ENCODE peak calls at places on chromosomes 5 and 9, in eight cellular contexts. One of them, this sample, is unnamed.

GRCh38 chr5:92890841-92891244 is 690.2 kb downstream of the NR2F1-AS1 start:
- DNase-seq in GM23338: no peak
- DNase-seq in spleen: no peak
- DNase-seq in cardiac muscle cell: no peak
- DNase-seq in heart right ventricle: no peak
- DNase-seq in kidney: no peak
- DNase-seq in thyroid gland: no peak
- DNase-seq in pancreas: no peak
- DNase-seq in this sample: no peak

GRCh38 chr9:78713746-78714405 is 417.0 kb downstream of the PSAT1 start:
- DNase-seq in heart right ventricle: no peak
- DNase-seq in thyroid gland: no peak
- DNase-seq in spleen: no peak
- DNase-seq in pancreas: no peak
- DNase-seq in GM23338: no peak
- DNase-seq in kidney: no peak
- DNase-seq in cardiac muscle cell: no peak
- DNase-seq in this sample: no peak

GRCh38 chr9:132546148-132547051 is 36.0 kb upstream of the BARHL1 start:
- DNase-seq in kidney: peak
- DNase-seq in spleen: no peak
- DNase-seq in GM23338: peak
- DNase-seq in heart right ventricle: peak
- DNase-seq in cardiac muscle cell: peak
- DNase-seq in thyroid gland: peak
- DNase-seq in pancreas: peak
- DNase-seq in this sample: no peak

GRCh38 chr5:169765176-169765575 is 128.1 kb downstream of the DOCK2 start:
- DNase-seq in spleen: no peak
- DNase-seq in GM23338: no peak
- DNase-seq in heart right ventricle: no peak
- DNase-seq in pancreas: no peak
- DNase-seq in thyroid gland: no peak
- DNase-seq in cardiac muscle cell: peak
- DNase-seq in kidney: no peak
- DNase-seq in this sample: no peak

GRCh38 chr5:92713361-92713875 is 867.6 kb downstream of the NR2F1-AS1 start:
- DNase-seq in heart right ventricle: no peak
- DNase-seq in cardiac muscle cell: peak
- DNase-seq in pancreas: no peak
- DNase-seq in kidney: no peak
- DNase-seq in spleen: no peak
- DNase-seq in GM23338: no peak
- DNase-seq in thyroid gland: no peak
- DNase-seq in this sample: no peak

GRCh38 chr5:76845890-76846289 is 3.9 kb upstream of the S100Z start:
- DNase-seq in GM23338: no peak
- DNase-seq in pancreas: no peak
- DNase-seq in thyroid gland: no peak
- DNase-seq in cardiac muscle cell: no peak
- DNase-seq in heart right ventricle: no peak
- DNase-seq in spleen: no peak
- DNase-seq in kidney: no peak
- DNase-seq in this sample: no peak

GRCh38 chr9:113511856-113512761 is 48.6 kb downstream of the RGS3 start:
- DNase-seq in kidney: no peak
- DNase-seq in pancreas: no peak
- DNase-seq in heart right ventricle: no peak
- DNase-seq in cardiac muscle cell: no peak
- DNase-seq in thyroid gland: no peak
- DNase-seq in spleen: peak
- DNase-seq in GM23338: no peak
- DNase-seq in this sample: no peak

GRCh38 chr5:16726538-16726946 is 109.7 kb upstream of the RETREG1 start:
- DNase-seq in spleen: no peak
- DNase-seq in kidney: no peak
- DNase-seq in thyroid gland: no peak
- DNase-seq in cardiac muscle cell: no peak
- DNase-seq in heart right ventricle: peak
- DNase-seq in GM23338: no peak
- DNase-seq in pancreas: no peak
- DNase-seq in this sample: no peak

DNA sequence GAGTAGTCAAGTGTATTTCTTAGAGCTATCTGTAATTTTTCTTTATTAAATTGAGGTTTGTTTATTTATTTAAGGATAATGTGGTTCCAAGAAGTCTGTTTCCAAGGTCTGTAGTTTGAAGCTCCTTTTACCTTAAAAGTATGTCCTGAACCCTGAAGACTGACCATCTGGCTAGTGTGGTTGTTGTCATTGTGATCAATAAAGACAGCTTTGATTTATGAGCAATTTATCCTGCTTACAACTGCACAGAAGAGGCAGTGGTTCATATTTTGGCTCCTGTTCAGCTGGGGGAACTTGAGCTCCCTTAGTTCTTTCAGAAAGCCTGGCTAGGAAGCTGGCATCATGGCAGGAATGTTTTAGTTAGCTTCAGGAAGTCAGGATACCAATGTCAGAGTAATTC is 118.8 kb downstream of the ZSWIM6 start:
- DNase-seq in heart right ventricle: peak
- DNase-seq in thyroid gland: peak
- DNase-seq in kidney: no peak
- DNase-seq in GM23338: no peak
- DNase-seq in pancreas: no peak
- DNase-seq in spleen: no peak
- DNase-seq in cardiac muscle cell: no peak
- DNase-seq in this sample: no peak
- H3K27ac ChIP-seq in heart right ventricle: peak
- H3K27ac ChIP-seq in thyroid gland: no peak
- H3K27ac ChIP-seq in kidney: no peak
- H3K27ac ChIP-seq in GM23338: no peak
- H3K27ac ChIP-seq in pancreas: no peak
- H3K27ac ChIP-seq in spleen: no peak
- H3K27ac ChIP-seq in cardiac muscle cell: no peak
- H3K27ac ChIP-seq in this sample: peak

GRCh38 chr9:134359493-134360179 is 33.4 kb downstream of the RXRA start:
- DNase-seq in cardiac muscle cell: no peak
- DNase-seq in heart right ventricle: no peak
- DNase-seq in thyroid gland: no peak
- DNase-seq in GM23338: no peak
- DNase-seq in pancreas: no peak
- DNase-seq in spleen: no peak
- DNase-seq in kidney: no peak
- DNase-seq in this sample: no peak
- H3K27ac ChIP-seq in cardiac muscle cell: no peak
- H3K27ac ChIP-seq in heart right ventricle: peak
- H3K27ac ChIP-seq in thyroid gland: no peak
- H3K27ac ChIP-seq in GM23338: no peak
- H3K27ac ChIP-seq in pancreas: no peak
- H3K27ac ChIP-seq in spleen: peak
- H3K27ac ChIP-seq in kidney: no peak
- H3K27ac ChIP-seq in this sample: no peak

DNA sequence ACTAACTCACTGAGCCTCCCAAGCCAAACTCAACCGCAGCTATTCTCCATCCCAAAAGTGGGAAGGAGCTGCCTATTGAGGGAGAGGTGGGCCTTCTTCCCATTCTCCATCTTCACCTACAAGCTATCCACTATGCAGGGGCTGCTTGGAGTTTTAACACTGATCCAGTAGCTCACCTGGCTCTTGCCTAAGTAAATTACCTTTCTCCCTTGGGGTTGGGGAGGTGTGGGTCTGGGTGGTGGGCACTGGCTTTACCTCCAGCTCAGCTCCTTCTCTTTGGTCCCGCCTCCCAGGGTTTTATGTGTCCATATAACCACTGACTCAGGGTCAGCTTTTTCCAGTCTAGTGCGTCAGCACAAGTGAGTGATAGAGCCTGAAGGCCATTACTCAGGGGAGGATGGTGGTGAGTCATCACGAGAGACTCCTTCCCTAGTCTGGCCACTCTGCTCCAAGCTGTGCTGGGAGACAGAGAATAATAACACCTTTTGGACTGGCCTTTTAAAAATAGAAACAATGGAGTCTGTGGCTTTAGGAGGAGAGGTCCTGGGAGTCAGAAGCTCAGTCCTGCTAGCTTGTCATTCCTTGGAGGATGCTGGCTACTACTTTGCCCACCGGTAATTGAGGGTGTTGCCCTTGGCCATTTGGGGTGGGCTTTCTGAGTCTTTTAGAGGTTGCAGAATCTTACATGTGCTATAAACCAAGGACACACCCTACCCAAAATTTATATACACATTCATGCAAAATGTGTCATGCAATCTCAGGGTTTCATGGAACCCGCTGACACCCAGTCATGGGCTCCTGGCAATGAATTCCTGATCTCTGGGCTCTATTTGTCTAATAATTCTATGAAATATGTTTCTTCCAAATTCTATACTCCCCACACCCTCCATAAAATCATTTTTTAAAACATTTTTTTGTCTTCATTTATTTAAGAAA is 35.6 kb upstream of the ATP6V1G1 start:
- DNase-seq in cardiac muscle cell: peak
- DNase-seq in spleen: no peak
- DNase-seq in kidney: peak
- DNase-seq in pancreas: no peak
- DNase-seq in GM23338: no peak
- DNase-seq in thyroid gland: peak
- DNase-seq in heart right ventricle: peak
- DNase-seq in this sample: no peak
- H3K27ac ChIP-seq in cardiac muscle cell: no peak
- H3K27ac ChIP-seq in spleen: no peak
- H3K27ac ChIP-seq in kidney: no peak
- H3K27ac ChIP-seq in pancreas: no peak
- H3K27ac ChIP-seq in GM23338: no peak
- H3K27ac ChIP-seq in thyroid gland: no peak
- H3K27ac ChIP-seq in heart right ventricle: peak
- H3K27ac ChIP-seq in this sample: no peak

GRCh38 chr5:14463629-14464028 is 118.0 kb upstream of the OTULINL start:
- DNase-seq in kidney: no peak
- DNase-seq in GM23338: no peak
- DNase-seq in thyroid gland: no peak
- DNase-seq in heart right ventricle: no peak
- DNase-seq in pancreas: no peak
- DNase-seq in cardiac muscle cell: no peak
- DNase-seq in spleen: no peak
- DNase-seq in this sample: no peak
- H3K27ac ChIP-seq in kidney: no peak
- H3K27ac ChIP-seq in GM23338: no peak
- H3K27ac ChIP-seq in thyroid gland: no peak
- H3K27ac ChIP-seq in heart right ventricle: no peak
- H3K27ac ChIP-seq in pancreas: no peak
- H3K27ac ChIP-seq in cardiac muscle cell: no peak
- H3K27ac ChIP-seq in spleen: no peak
- H3K27ac ChIP-seq in this sample: no peak

This sample was measured in caudate nucleus.